ENCODE peak calls at places on chromosomes 1 and 21, in seven cellular contexts. Y, G, Q, L, F, Z and A are unnamed samples.

GRCh38 chr1:214392246-214392645 is 111.3 kb downstream of the SMYD2 start:
- DNase-seq in Z (no peak), Y (no peak), Q (no peak), G (no peak), L (no peak), F (no peak), A (no peak)

GRCh38 chr1:226787638-226788037 is 48.6 kb upstream of the ITPKB start:
- DNase-seq in Q (no peak), F (no peak), Z (no peak), G (no peak), Y (no peak), L (no peak), A (no peak)

GRCh38 chr1:35885961-35886558 is 3.1 kb downstream of the AGO1 start:
- DNase-seq in G (no peak), Q (no peak), F (no peak), L (no peak), Z (no peak), Y (peak), A (no peak)

GRCh38 chr1:2257245-2257627 is 29.1 kb downstream of the SKI start:
- DNase-seq in Q (no peak), Z (no peak), L (no peak), F (peak), Y (no peak), G (no peak), A (no peak)

GRCh38 chr1:89089962-89090361 is 25.0 kb upstream of the GBP1 start:
- DNase-seq in Z (no peak), Q (no peak), G (no peak), F (no peak), L (no peak), Y (no peak), A (no peak)

GRCh38 chr1:13786541-13786940 is 86.6 kb downstream of the PRDM2 start:
- DNase-seq in F (no peak), Q (no peak), Y (no peak), L (no peak), Z (no peak), G (no peak), A (no peak)

GRCh38 chr1:177983824-177984528 is 14.1 kb upstream of the SEC16B start:
- DNase-seq in Q (peak), F (peak), Y (peak), L (peak), Z (no peak), G (peak), A (peak)

GRCh38 chr21:28521932-28522826 is 470.5 kb downstream of the LTN1 start:
- DNase-seq in Q (peak), F (no peak), Y (no peak), G (peak), L (peak), Z (no peak), A (no peak)

GRCh38 chr1:8464987-8465386 is 147.1 kb downstream of the SLC45A1 start:
- DNase-seq in Q (no peak), F (no peak), Y (no peak), Z (no peak), L (no peak), G (peak), A (no peak)
- TF ChIP-seq CTCF in Q (no peak), F (peak), Y (no peak), Z (no peak), L (no peak), G (no peak), A (no peak)

GRCh38 chr1:150551049-150551783 is 2.0 kb downstream of the ADAMTSL4 start:
- DNase-seq in Z (no peak), F (no peak), Y (no peak), Q (no peak), L (peak), G (peak), A (peak)

GRCh38 chr1:150548324-150548631 is 930 bp upstream of the ADAMTSL4 start:
- DNase-seq in Q (no peak), L (no peak), Z (no peak), Y (no peak), F (no peak), G (no peak), A (no peak)

GRCh38 chr1:150549496-150550221 is 451 bp downstream of the ADAMTSL4 start:
- DNase-seq in F (peak), Q (no peak), Z (no peak), G (peak), Y (peak), L (peak), A (peak)

GRCh38 chr1:150550222-150551048 is 1.2 kb downstream of the ADAMTSL4 start:
- DNase-seq in Q (no peak), Z (no peak), G (no peak), F (peak), L (peak), Y (no peak), A (peak)

DNA sequence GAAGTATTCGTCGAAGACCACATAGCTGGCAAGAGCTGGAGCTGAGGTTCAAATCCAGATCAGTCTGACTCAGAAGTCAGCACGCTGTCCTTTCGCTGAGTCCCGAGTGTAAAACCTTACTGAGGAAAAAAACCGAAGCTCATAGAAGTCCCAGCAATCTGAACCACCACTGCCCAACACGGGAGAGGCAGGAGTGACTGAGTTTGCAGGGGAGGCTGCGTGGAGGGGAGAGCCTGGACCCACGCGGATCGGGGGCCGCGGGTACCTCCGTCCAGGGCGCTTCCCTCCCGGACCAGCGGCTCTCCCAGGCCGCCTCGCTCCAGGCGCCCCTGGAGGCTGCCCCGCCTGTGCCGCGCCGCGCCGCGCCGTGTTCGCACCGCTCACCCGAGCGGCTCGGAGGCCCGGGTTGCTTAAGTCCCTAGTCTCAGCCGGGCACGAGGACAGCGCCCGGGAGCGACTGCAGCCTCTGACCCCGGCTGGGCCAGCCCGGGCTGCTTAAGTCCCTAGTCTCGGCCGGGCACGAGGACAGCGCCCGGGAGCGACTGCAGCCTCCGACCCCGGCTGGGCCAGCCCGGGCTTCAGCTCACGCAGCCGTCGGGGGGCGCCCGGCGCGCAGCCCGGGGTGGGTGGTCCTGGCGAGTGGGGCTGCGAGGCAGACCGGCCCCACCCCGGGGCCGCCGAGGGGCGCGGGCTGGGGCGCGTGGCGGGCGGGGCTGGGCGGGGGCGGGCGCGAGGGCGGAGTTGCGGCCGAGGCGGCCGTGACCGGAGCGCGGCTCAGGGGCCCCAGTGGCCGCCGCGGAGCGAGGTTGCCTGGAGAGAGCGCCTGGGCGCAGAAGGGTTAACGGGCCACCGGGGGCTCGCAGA is at the start of gene ADAMTSL4:
- DNase-seq in Q (peak), F (peak), Z (peak), Y (peak), L (peak), G (peak), A (peak)
- TF ChIP-seq CTCF in Q (no peak), F (no peak), Z (no peak), Y (no peak), L (peak), G (no peak), A (no peak)

GRCh38 chr1:165869343-165869742 is 41.9 kb downstream of the UCK2 start:
- DNase-seq in L (no peak), Y (no peak), F (no peak), Z (no peak), G (peak), Q (no peak), A (no peak)
- TF ChIP-seq CTCF in L (no peak), Y (no peak), F (peak), Z (no peak), G (peak), Q (peak), A (no peak)

DNA sequence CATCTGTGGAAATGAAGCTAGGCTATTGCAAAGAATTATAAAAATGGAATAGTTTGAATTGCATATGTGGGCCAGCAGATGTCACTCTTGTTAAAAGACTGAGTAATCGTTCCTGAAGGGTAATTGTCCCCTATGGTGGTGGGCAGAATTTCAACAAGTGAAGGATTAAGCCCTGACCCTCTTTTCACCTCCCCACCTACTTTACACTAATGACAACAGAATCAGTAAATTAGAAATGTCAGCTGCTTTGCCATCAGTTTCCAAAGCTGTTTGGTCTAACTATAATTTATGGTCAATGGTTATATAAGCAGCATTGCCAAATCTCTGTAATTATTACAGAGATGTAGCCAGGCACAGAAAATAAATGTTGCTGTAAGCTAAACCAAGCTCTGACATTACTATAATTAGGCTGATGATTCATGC is 898.6 kb downstream of the AMY1C start:
- DNase-seq in Z (peak), Y (no peak), G (peak), F (no peak), L (peak), Q (peak), A (no peak)
- TF ChIP-seq CTCF in Z (peak), Y (peak), G (peak), F (peak), L (peak), Q (peak), A (no peak)

GRCh38 chr1:18007391-18008106 is 100.0 kb upstream of the IGSF21 start:
- DNase-seq in G (no peak), Z (no peak), F (peak), Q (no peak), Y (no peak), L (no peak), A (no peak)
- TF ChIP-seq CTCF in G (no peak), Z (no peak), F (no peak), Q (no peak), Y (no peak), L (no peak), A (no peak)

GRCh38 chr1:230540416-230540815 is 101.9 kb upstream of the COG2 start:
- DNase-seq in Q (no peak), F (no peak), G (no peak), Z (no peak), L (no peak), Y (no peak), A (no peak)

GRCh38 chr1:230543085-230543484 is 99.2 kb upstream of the COG2 start:
- DNase-seq in L (no peak), Q (no peak), Y (no peak), G (no peak), Z (no peak), F (no peak), A (no peak)

GRCh38 chr1:230542681-230543080 is 99.6 kb upstream of the COG2 start:
- DNase-seq in Z (no peak), Q (no peak), Y (no peak), G (no peak), F (no peak), L (no peak), A (no peak)

GRCh38 chr1:230541306-230541705 is 101.0 kb upstream of the COG2 start:
- DNase-seq in Y (no peak), Q (no peak), L (no peak), F (no peak), G (no peak), Z (no peak), A (no peak)

DNA sequence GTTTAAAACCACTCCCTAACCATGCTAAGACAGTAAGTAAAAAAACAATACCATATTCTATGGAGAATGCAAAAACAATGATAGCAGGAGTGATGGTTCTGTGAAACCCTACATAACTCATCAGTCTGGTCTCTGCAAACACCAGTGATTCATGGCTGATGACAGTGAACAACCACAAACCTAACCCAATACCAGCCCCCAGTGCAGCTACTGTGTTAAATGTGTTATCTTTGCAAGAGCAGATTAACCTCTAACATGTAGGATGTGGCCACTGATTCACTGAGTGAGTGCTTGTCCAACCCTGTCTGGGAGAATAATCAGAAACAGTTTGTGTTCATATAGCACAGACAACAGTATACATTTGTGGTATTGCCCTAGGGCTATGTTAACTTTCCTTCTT is 100.2 kb upstream of the COG2 start:
- DNase-seq in G (peak), Y (no peak), F (no peak), Z (no peak), L (peak), Q (peak), A (no peak)
- TF ChIP-seq CTCF in G (no peak), Y (no peak), F (no peak), Z (no peak), L (no peak), Q (no peak), A (no peak)

GRCh38 chr1:207996632-207997031 is 85.7 kb upstream of the CD34 start:
- DNase-seq in L (no peak), G (no peak), Y (no peak), F (no peak), Q (no peak), Z (no peak), A (no peak)

GRCh38 chr1:207995576-207995975 is 84.7 kb upstream of the CD34 start:
- DNase-seq in Q (no peak), Y (no peak), G (no peak), F (no peak), L (no peak), Z (no peak), A (no peak)

GRCh38 chr1:207998691-207999090 is 87.8 kb upstream of the CD34 start:
- DNase-seq in Z (no peak), Y (no peak), F (no peak), G (no peak), Q (no peak), L (no peak), A (no peak)

GRCh38 chr1:207999274-207999915 is 88.5 kb upstream of the CD34 start:
- DNase-seq in G (no peak), Z (no peak), L (no peak), Q (no peak), Y (no peak), F (no peak), A (no peak)

DNA sequence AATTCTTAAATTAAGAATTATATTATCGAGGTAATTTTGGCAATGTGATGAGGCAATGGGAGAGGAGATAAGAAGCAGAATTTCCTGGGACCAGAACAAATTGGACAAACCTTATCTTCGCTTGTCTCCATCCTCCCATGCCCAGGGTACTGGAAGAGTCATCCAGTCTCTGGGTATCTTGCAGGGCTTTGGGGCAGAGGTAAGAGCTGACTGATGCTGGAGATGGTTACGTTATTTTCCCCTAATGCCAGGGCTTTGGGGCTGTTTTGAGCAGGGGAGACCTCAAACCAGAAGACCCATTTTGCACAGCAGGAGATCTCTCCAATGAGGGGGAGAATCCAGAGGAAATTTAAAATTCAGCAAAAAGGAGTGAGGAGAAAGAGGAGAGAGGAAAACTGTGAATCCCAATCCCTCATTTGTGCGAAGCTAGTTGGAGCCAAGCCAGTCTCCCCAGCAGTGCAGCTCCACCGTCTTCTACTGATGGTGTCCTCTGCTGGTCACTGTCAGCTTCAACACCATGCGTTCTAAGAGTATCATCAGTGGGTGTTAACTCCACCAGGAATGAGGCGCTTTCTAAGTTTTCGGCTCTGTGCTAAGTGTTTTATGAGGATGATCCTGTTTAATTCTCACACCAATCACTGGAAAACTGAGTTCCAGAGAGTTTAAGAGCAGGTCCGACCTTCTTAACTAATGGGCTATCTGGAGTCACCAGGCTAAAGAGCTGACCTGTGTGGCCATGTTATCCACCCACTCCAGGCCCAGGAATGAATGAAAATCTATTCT is 86.8 kb upstream of the CD34 start:
- DNase-seq in Q (peak), L (peak), Z (peak), Y (peak), G (peak), F (peak), A (no peak)
- TF ChIP-seq CTCF in Q (peak), L (peak), Z (peak), Y (peak), G (peak), F (peak), A (peak)

GRCh38 chr1:9653783-9654517 is 2.4 kb downstream of the PIK3CD start:
- DNase-seq in F (no peak), G (no peak), Y (no peak), Q (no peak), L (no peak), Z (peak), A (no peak)

GRCh38 chr1:9652379-9653194 is 1.1 kb downstream of the PIK3CD start:
- DNase-seq in Z (peak), L (no peak), F (peak), Y (peak), G (peak), Q (peak), A (no peak)

GRCh38 chr1:9651220-9651564 is 339 bp upstream of the PIK3CD start:
- DNase-seq in Y (no peak), L (no peak), G (no peak), Q (no peak), F (no peak), Z (no peak), A (no peak)

GRCh38 chr1:9653195-9653782 is 1.8 kb downstream of the PIK3CD start:
- DNase-seq in L (no peak), Z (peak), G (no peak), Y (no peak), Q (no peak), F (no peak), A (no peak)

GRCh38 chr1:9651565-9652378 is at the start of gene PIK3CD:
- DNase-seq in Z (peak), L (no peak), Y (peak), G (peak), Q (peak), F (peak), A (no peak)
- TF ChIP-seq CTCF in Z (no peak), L (no peak), Y (no peak), G (no peak), Q (no peak), F (no peak), A (no peak)

GRCh38 chr1:4563586-4563985 is 90.8 kb upstream of the AJAP1 start:
- DNase-seq in Z (no peak), G (no peak), L (no peak), F (no peak), Q (no peak), Y (no peak), A (no peak)
- TF ChIP-seq CTCF in Z (no peak), G (no peak), L (no peak), F (no peak), Q (no peak), Y (no peak), A (no peak)